ENCODE peak calls at places on chromosomes 1 and 21, in ten cellular contexts. One of them, this sample, is unnamed.

GRCh38 chr1:82503805-82504204 is 703.1 kb downstream of the ADGRL2 start:
- DNase-seq in AG04449: no peak
- DNase-seq in WTC11: no peak
- DNase-seq in NB4: no peak
- DNase-seq in body of pancreas: no peak
- DNase-seq in SK-N-SH: no peak
- DNase-seq in MM.1S: no peak
- DNase-seq in epithelial cell of proximal tubule: no peak
- DNase-seq in AG04450: no peak
- DNase-seq in OCI-LY7: no peak
- DNase-seq in this sample: no peak

GRCh38 chr1:63429281-63429680 is 61.9 kb downstream of the ALG6 start:
- DNase-seq in AG04449: no peak
- DNase-seq in WTC11: no peak
- DNase-seq in NB4: no peak
- DNase-seq in body of pancreas: no peak
- DNase-seq in SK-N-SH: no peak
- DNase-seq in MM.1S: no peak
- DNase-seq in epithelial cell of proximal tubule: no peak
- DNase-seq in AG04450: no peak
- DNase-seq in OCI-LY7: no peak
- DNase-seq in this sample: no peak

GRCh38 chr1:113813218-113813617 is 942 bp upstream of the RSBN1 start:
- DNase-seq in AG04449: no peak
- DNase-seq in WTC11: no peak
- DNase-seq in NB4: peak
- DNase-seq in body of pancreas: no peak
- DNase-seq in SK-N-SH: no peak
- DNase-seq in MM.1S: no peak
- DNase-seq in epithelial cell of proximal tubule: no peak
- DNase-seq in AG04450: no peak
- DNase-seq in OCI-LY7: no peak
- DNase-seq in this sample: no peak

GRCh38 chr1:184748767-184749166 is 5.9 kb downstream of the EDEM3 start:
- DNase-seq in AG04449: no peak
- DNase-seq in WTC11: no peak
- DNase-seq in NB4: no peak
- DNase-seq in body of pancreas: no peak
- DNase-seq in SK-N-SH: no peak
- DNase-seq in MM.1S: no peak
- DNase-seq in epithelial cell of proximal tubule: no peak
- DNase-seq in AG04450: no peak
- DNase-seq in OCI-LY7: no peak
- DNase-seq in this sample: no peak

GRCh38 chr1:17120962-17121837 is 1.9 kb upstream of the PADI2 start:
- DNase-seq in AG04449: no peak
- DNase-seq in WTC11: no peak
- DNase-seq in NB4: peak
- DNase-seq in body of pancreas: peak
- DNase-seq in SK-N-SH: no peak
- DNase-seq in MM.1S: no peak
- DNase-seq in epithelial cell of proximal tubule: no peak
- DNase-seq in AG04450: no peak
- DNase-seq in OCI-LY7: no peak
- DNase-seq in this sample: no peak

GRCh38 chr1:246117066-246117791 is 389.9 kb downstream of the SMYD3 start:
- DNase-seq in AG04449: peak
- DNase-seq in WTC11: peak
- DNase-seq in NB4: peak
- DNase-seq in body of pancreas: peak
- DNase-seq in SK-N-SH: peak
- DNase-seq in MM.1S: peak
- DNase-seq in epithelial cell of proximal tubule: no peak
- DNase-seq in AG04450: peak
- DNase-seq in OCI-LY7: peak
- DNase-seq in this sample: peak

GRCh38 chr1:111214086-111214801 is 13.3 kb upstream of the CHI3L2 start:
- DNase-seq in AG04449: no peak
- DNase-seq in WTC11: no peak
- DNase-seq in NB4: no peak
- DNase-seq in body of pancreas: no peak
- DNase-seq in SK-N-SH: no peak
- DNase-seq in MM.1S: peak
- DNase-seq in epithelial cell of proximal tubule: no peak
- DNase-seq in AG04450: no peak
- DNase-seq in OCI-LY7: peak
- DNase-seq in this sample: no peak

GRCh38 chr21:35586305-35586704 is 474.0 kb downstream of the SETD4 start:
- DNase-seq in AG04449: no peak
- DNase-seq in WTC11: no peak
- DNase-seq in NB4: no peak
- DNase-seq in body of pancreas: no peak
- DNase-seq in SK-N-SH: no peak
- DNase-seq in MM.1S: no peak
- DNase-seq in epithelial cell of proximal tubule: no peak
- DNase-seq in AG04450: no peak
- DNase-seq in OCI-LY7: no peak
- DNase-seq in this sample: no peak

GRCh38 chr1:155978973-155979429 is 654 bp upstream of the ARHGEF2 start:
- DNase-seq in AG04449: no peak
- DNase-seq in WTC11: no peak
- DNase-seq in NB4: peak
- DNase-seq in body of pancreas: no peak
- DNase-seq in SK-N-SH: no peak
- DNase-seq in MM.1S: peak
- DNase-seq in epithelial cell of proximal tubule: no peak
- DNase-seq in AG04450: no peak
- DNase-seq in OCI-LY7: no peak
- DNase-seq in this sample: peak

GRCh38 chr1:85274969-85275453 is 1.4 kb downstream of the BCL10 start:
- DNase-seq in AG04449: no peak
- DNase-seq in WTC11: no peak
- DNase-seq in NB4: peak
- DNase-seq in body of pancreas: no peak
- DNase-seq in SK-N-SH: no peak
- DNase-seq in MM.1S: no peak
- DNase-seq in epithelial cell of proximal tubule: no peak
- DNase-seq in AG04450: no peak
- DNase-seq in OCI-LY7: peak
- DNase-seq in this sample: no peak

GRCh38 chr1:98086156-98086555 is 165.3 kb upstream of the DPYD start:
- DNase-seq in AG04449: peak
- DNase-seq in WTC11: no peak
- DNase-seq in NB4: no peak
- DNase-seq in body of pancreas: no peak
- DNase-seq in SK-N-SH: no peak
- DNase-seq in MM.1S: no peak
- DNase-seq in epithelial cell of proximal tubule: peak
- DNase-seq in AG04450: peak
- DNase-seq in OCI-LY7: no peak
- DNase-seq in this sample: no peak

GRCh38 chr21:44337941-44338895 is 972 bp downstream of the CFAP410 start:
- DNase-seq in AG04449: peak
- DNase-seq in WTC11: peak
- DNase-seq in NB4: peak
- DNase-seq in body of pancreas: peak
- DNase-seq in SK-N-SH: peak
- DNase-seq in MM.1S: peak
- DNase-seq in epithelial cell of proximal tubule: no peak
- DNase-seq in AG04450: no peak
- DNase-seq in OCI-LY7: peak
- DNase-seq in this sample: peak
- TF ChIP-seq CTCF in AG04449: peak
- TF ChIP-seq CTCF in WTC11: no peak
- TF ChIP-seq CTCF in NB4: peak
- TF ChIP-seq CTCF in body of pancreas: peak
- TF ChIP-seq CTCF in SK-N-SH: peak
- TF ChIP-seq CTCF in MM.1S: peak
- TF ChIP-seq CTCF in epithelial cell of proximal tubule: peak
- TF ChIP-seq CTCF in AG04450: peak
- TF ChIP-seq CTCF in OCI-LY7: peak
- TF ChIP-seq CTCF in this sample: no peak

GRCh38 chr1:117512728-117513321 is 93.0 kb upstream of the TENT5C start:
- DNase-seq in AG04449: no peak
- DNase-seq in WTC11: no peak
- DNase-seq in NB4: peak
- DNase-seq in body of pancreas: no peak
- DNase-seq in SK-N-SH: no peak
- DNase-seq in MM.1S: peak
- DNase-seq in epithelial cell of proximal tubule: no peak
- DNase-seq in AG04450: no peak
- DNase-seq in OCI-LY7: peak
- DNase-seq in this sample: no peak
- TF ChIP-seq CTCF in AG04449: peak
- TF ChIP-seq CTCF in WTC11: peak
- TF ChIP-seq CTCF in NB4: peak
- TF ChIP-seq CTCF in body of pancreas: peak
- TF ChIP-seq CTCF in SK-N-SH: peak
- TF ChIP-seq CTCF in MM.1S: peak
- TF ChIP-seq CTCF in epithelial cell of proximal tubule: peak
- TF ChIP-seq CTCF in AG04450: peak
- TF ChIP-seq CTCF in OCI-LY7: peak
- TF ChIP-seq CTCF in this sample: no peak

DNA sequence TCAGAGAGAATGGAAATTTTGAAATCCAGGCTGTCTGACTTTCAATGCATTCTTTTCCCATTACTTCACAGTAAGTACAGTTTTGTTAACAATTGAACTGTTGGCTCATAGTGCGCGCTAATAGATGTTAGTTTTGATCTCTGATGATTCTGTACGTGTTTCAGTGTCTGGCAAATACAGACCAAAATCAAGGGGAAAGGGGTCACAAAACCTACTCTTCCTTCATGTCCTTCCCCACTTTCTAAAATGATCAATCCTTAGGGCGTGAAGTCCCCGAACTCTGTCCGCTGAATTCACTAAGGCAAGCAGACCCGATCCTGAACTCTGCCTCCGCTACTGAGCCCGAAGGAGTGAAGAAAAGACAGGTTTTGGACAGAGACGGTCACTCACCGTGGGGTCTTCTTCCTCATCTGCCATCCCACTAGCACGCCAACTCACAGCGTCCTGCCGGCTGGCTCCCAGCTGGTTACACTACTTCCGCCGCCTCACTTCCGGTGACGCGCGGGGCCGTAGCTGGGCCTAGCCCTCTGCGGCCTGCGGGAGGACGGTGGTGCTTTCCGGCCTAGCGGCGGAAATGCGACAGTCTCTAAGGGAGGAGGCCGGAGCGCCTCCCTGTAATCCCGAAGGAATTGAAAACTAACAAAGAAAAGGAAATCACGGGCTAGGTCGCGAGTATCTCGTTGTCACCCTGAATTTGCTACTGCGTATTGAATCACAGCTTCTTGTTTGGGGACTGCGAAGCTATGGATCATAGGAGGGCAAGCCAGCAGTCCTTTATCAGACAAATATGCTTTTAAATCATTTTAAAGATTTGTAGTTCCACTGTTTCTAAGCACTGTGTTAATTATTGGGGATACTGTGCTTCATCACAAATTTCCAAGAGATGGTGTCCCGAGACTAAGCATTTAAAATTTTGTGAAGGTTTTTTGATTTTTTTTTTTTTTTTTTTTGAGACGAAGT is at the start of gene TAF13:
- DNase-seq in AG04449: peak
- DNase-seq in WTC11: peak
- DNase-seq in NB4: peak
- DNase-seq in body of pancreas: peak
- DNase-seq in SK-N-SH: peak
- DNase-seq in MM.1S: peak
- DNase-seq in epithelial cell of proximal tubule: no peak
- DNase-seq in AG04450: peak
- DNase-seq in OCI-LY7: peak
- DNase-seq in this sample: peak
- TF ChIP-seq CTCF in AG04449: peak
- TF ChIP-seq CTCF in WTC11: no peak
- TF ChIP-seq CTCF in NB4: no peak
- TF ChIP-seq CTCF in body of pancreas: peak
- TF ChIP-seq CTCF in SK-N-SH: peak
- TF ChIP-seq CTCF in MM.1S: no peak
- TF ChIP-seq CTCF in epithelial cell of proximal tubule: peak
- TF ChIP-seq CTCF in AG04450: peak
- TF ChIP-seq CTCF in OCI-LY7: peak
- TF ChIP-seq CTCF in this sample: no peak

GRCh38 chr1:213418268-213419068 is 367.4 kb downstream of the RPS6KC1 start:
- DNase-seq in AG04449: no peak
- DNase-seq in WTC11: peak
- DNase-seq in NB4: no peak
- DNase-seq in body of pancreas: no peak
- DNase-seq in SK-N-SH: no peak
- DNase-seq in MM.1S: no peak
- DNase-seq in epithelial cell of proximal tubule: no peak
- DNase-seq in AG04450: no peak
- DNase-seq in OCI-LY7: no peak
- DNase-seq in this sample: no peak

GRCh38 chr1:213416461-213417224 is 365.6 kb downstream of the RPS6KC1 start:
- DNase-seq in AG04449: no peak
- DNase-seq in WTC11: no peak
- DNase-seq in NB4: no peak
- DNase-seq in body of pancreas: no peak
- DNase-seq in SK-N-SH: no peak
- DNase-seq in MM.1S: no peak
- DNase-seq in epithelial cell of proximal tubule: no peak
- DNase-seq in AG04450: no peak
- DNase-seq in OCI-LY7: no peak
- DNase-seq in this sample: no peak

GRCh38 chr1:213417846-213418245 is 366.8 kb downstream of the RPS6KC1 start:
- DNase-seq in AG04449: no peak
- DNase-seq in WTC11: no peak
- DNase-seq in NB4: no peak
- DNase-seq in body of pancreas: no peak
- DNase-seq in SK-N-SH: no peak
- DNase-seq in MM.1S: no peak
- DNase-seq in epithelial cell of proximal tubule: no peak
- DNase-seq in AG04450: no peak
- DNase-seq in OCI-LY7: no peak
- DNase-seq in this sample: no peak

GRCh38 chr1:213417225-213417820 is 366.3 kb downstream of the RPS6KC1 start:
- DNase-seq in AG04449: no peak
- DNase-seq in WTC11: no peak
- DNase-seq in NB4: no peak
- DNase-seq in body of pancreas: no peak
- DNase-seq in SK-N-SH: no peak
- DNase-seq in MM.1S: no peak
- DNase-seq in epithelial cell of proximal tubule: no peak
- DNase-seq in AG04450: no peak
- DNase-seq in OCI-LY7: no peak
- DNase-seq in this sample: no peak

GRCh38 chr1:213419369-213420030 is 368.5 kb downstream of the RPS6KC1 start:
- DNase-seq in AG04449: no peak
- DNase-seq in WTC11: no peak
- DNase-seq in NB4: peak
- DNase-seq in body of pancreas: no peak
- DNase-seq in SK-N-SH: no peak
- DNase-seq in MM.1S: no peak
- DNase-seq in epithelial cell of proximal tubule: no peak
- DNase-seq in AG04450: no peak
- DNase-seq in OCI-LY7: no peak
- DNase-seq in this sample: no peak
- TF ChIP-seq CTCF in AG04449: no peak
- TF ChIP-seq CTCF in WTC11: no peak
- TF ChIP-seq CTCF in NB4: no peak
- TF ChIP-seq CTCF in body of pancreas: no peak
- TF ChIP-seq CTCF in SK-N-SH: no peak
- TF ChIP-seq CTCF in MM.1S: no peak
- TF ChIP-seq CTCF in epithelial cell of proximal tubule: peak
- TF ChIP-seq CTCF in AG04450: no peak
- TF ChIP-seq CTCF in OCI-LY7: peak
- TF ChIP-seq CTCF in this sample: no peak

GRCh38 chr1:6183520-6183989 is 3.4 kb upstream of the CHD5 start:
- DNase-seq in AG04449: no peak
- DNase-seq in WTC11: no peak
- DNase-seq in NB4: peak
- DNase-seq in body of pancreas: no peak
- DNase-seq in SK-N-SH: peak
- DNase-seq in MM.1S: no peak
- DNase-seq in epithelial cell of proximal tubule: no peak
- DNase-seq in AG04450: no peak
- DNase-seq in OCI-LY7: peak
- DNase-seq in this sample: peak
- TF ChIP-seq CTCF in AG04449: no peak
- TF ChIP-seq CTCF in WTC11: no peak
- TF ChIP-seq CTCF in NB4: no peak
- TF ChIP-seq CTCF in body of pancreas: no peak
- TF ChIP-seq CTCF in SK-N-SH: peak
- TF ChIP-seq CTCF in MM.1S: no peak
- TF ChIP-seq CTCF in epithelial cell of proximal tubule: no peak
- TF ChIP-seq CTCF in AG04450: no peak
- TF ChIP-seq CTCF in OCI-LY7: peak
- TF ChIP-seq CTCF in this sample: no peak

This sample was measured in GM20000.